ENCODE peak calls at places on chromosomes 4 and X, in six cellular contexts. J is ascending aorta, Z is fibroblast of villous mesenchyme, X is GM13976, V is endothelial cell of umbilical vein, O is GM13977. D is an unnamed sample.

GRCh38 chr4:61152433-61152832 is 47.7 kb upstream of the ADGRL3 start:
- DNase-seq in J (no peak), Z (no peak), X (no peak), V (no peak), O (no peak), D (no peak)

GRCh38 chrX:136589966-136590365 is 58.0 kb downstream of the VGLL1 start:
- DNase-seq in J (no peak), Z (peak; percentile 27), X (no peak), V (no peak), O (no peak), D (no peak)

GRCh38 chrX:115898382-115899001 is 272.1 kb upstream of the AGTR2 start:
- DNase-seq in J (no peak), Z (peak; percentile 30), X (peak; percentile 45), V (no peak), O (peak; percentile 59), D (peak; percentile 57)

GRCh38 chr4:183337833-183338232 is 15.6 kb upstream of the CLDN24 start:
- DNase-seq in J (no peak), Z (peak; percentile 13), X (no peak), V (no peak), O (no peak), D (no peak)

GRCh38 chr4:158998624-158999023 is 104.3 kb upstream of the RAPGEF2 start:
- DNase-seq in J (no peak), Z (peak; percentile 65), X (no peak), V (no peak), O (no peak), D (no peak)

GRCh38 chrX:82676386-82676785 is 831.7 kb upstream of the POU3F4 start:
- DNase-seq in J (no peak), Z (no peak), X (no peak), V (no peak), O (no peak), D (no peak)

GRCh38 chrX:13732246-13733067 is 2.0 kb downstream of the TRAPPC2 start:
- DNase-seq in J (no peak), Z (no peak), X (no peak), V (no peak), O (no peak), D (no peak)

GRCh38 chrX:8273451-8273894 is 102.4 kb upstream of the VCX2 start:
- DNase-seq in J (no peak), Z (no peak), X (no peak), V (peak; percentile 52), O (no peak), D (no peak)

GRCh38 chrX:153392642-153393321 is 8.4 kb downstream of the PNMA6E start:
- DNase-seq in J (no peak), Z (no peak), X (no peak), V (no peak), O (no peak), D (no peak)

GRCh38 chr4:173332021-173332487 is 2.1 kb downstream of the HMGB2 start:
- DNase-seq in J (no peak), Z (peak; percentile 69), X (no peak), V (peak; percentile 30), O (peak; percentile 15), D (no peak)

GRCh38 chrX:38278682-38279081 is 48.6 kb downstream of the RPGR start:
- DNase-seq in J (no peak), Z (no peak), X (no peak), V (no peak), O (no peak), D (no peak)

GRCh38 chr4:185215261-185215660 is 5.9 kb downstream of the SNX25 start:
- DNase-seq in J (no peak), Z (peak; percentile 33), X (no peak), V (no peak), O (no peak), D (no peak)

GRCh38 chrX:130772313-130773140 is 130.5 kb downstream of the ENOX2 start:
- DNase-seq in J (no peak), Z (peak; percentile 56), X (no peak), V (no peak), O (no peak), D (no peak)

GRCh38 chr4:47852121-47852520 is 14.3 kb upstream of the CORIN start:
- DNase-seq in J (no peak), Z (peak; percentile 81), X (no peak), V (peak; percentile 61), O (no peak), D (no peak)

GRCh38 chr4:177005801-177006230 is 213.1 kb upstream of the VEGFC start:
- DNase-seq in J (no peak), Z (peak; percentile 9), X (no peak), V (peak; percentile 41), O (no peak), D (no peak)

GRCh38 chr4:72568959-72569718 is at the start of gene ADAMTS3:
- DNase-seq in J (no peak), Z (peak; percentile 55), X (peak; percentile 48), V (peak; percentile 56), O (peak; percentile 47), D (peak; percentile 27)

GRCh38 chr4:78058591-78059523 is 1.7 kb downstream of the FRAS1 start:
- DNase-seq in J (no peak), Z (no peak), X (peak; percentile 39), V (peak; percentile 33), O (peak; percentile 43), D (no peak)

GRCh38 chr4:16884673-16885460 is 13.6 kb downstream of the LDB2 start:
- DNase-seq in J (no peak), Z (no peak), X (no peak), V (no peak), O (no peak), D (no peak)

GRCh38 chrX:30865020-30865419 is 24.0 kb downstream of the TAB3 start:
- DNase-seq in J (no peak), Z (no peak), X (no peak), V (no peak), O (no peak), D (no peak)

GRCh38 chr4:15003441-15003890 is 1.2 kb downstream of the CPEB2 start:
- DNase-seq in J (no peak), Z (peak; percentile 28), X (peak; percentile 61), V (no peak), O (peak; percentile 66), D (no peak)

GRCh38 chrX:153161952-153162351 is 17.1 kb upstream of the MAGEA1 start:
- DNase-seq in J (no peak), Z (no peak), X (no peak), V (no peak), O (no peak), D (no peak)

GRCh38 chrX:22952011-22952410 is 47.7 kb upstream of the DDX53 start:
- DNase-seq in J (no peak), Z (peak; percentile 22), X (no peak), V (peak; percentile 61), O (no peak), D (no peak)

GRCh38 chr4:82839624-82840023 is 41.0 kb upstream of the SCD5 start:
- DNase-seq in J (no peak), Z (peak; percentile 44), X (no peak), V (peak; percentile 79), O (no peak), D (no peak)

GRCh38 chr4:82833696-82834313 is 35.2 kb upstream of the SCD5 start:
- DNase-seq in J (no peak), Z (peak; percentile 87), X (no peak), V (peak; percentile 74), O (no peak), D (no peak)
- TF ChIP-seq CTCF in J (no peak), Z (no peak), X (no peak), V (no peak), O (no peak), D (no peak)

GRCh38 chrX:114580336-114580735 is 3.5 kb upstream of the HTR2C start:
- DNase-seq in J (no peak), Z (no peak), X (no peak), V (no peak), O (no peak), D (no peak)
- TF ChIP-seq CTCF in J (no peak), Z (peak; percentile 14), X (no peak), V (no peak), O (no peak), D (no peak)

GRCh38 chrX:27918799-27919198 is 62.5 kb downstream of the DCAF8L1 start:
- DNase-seq in J (no peak), Z (peak; percentile 17), X (no peak), V (peak; percentile 13), O (no peak), D (no peak)

GRCh38 chrX:27915617-27916016 is 65.6 kb downstream of the DCAF8L1 start:
- DNase-seq in J (no peak), Z (peak; percentile 43), X (no peak), V (peak; percentile 4), O (no peak), D (no peak)

DNA sequence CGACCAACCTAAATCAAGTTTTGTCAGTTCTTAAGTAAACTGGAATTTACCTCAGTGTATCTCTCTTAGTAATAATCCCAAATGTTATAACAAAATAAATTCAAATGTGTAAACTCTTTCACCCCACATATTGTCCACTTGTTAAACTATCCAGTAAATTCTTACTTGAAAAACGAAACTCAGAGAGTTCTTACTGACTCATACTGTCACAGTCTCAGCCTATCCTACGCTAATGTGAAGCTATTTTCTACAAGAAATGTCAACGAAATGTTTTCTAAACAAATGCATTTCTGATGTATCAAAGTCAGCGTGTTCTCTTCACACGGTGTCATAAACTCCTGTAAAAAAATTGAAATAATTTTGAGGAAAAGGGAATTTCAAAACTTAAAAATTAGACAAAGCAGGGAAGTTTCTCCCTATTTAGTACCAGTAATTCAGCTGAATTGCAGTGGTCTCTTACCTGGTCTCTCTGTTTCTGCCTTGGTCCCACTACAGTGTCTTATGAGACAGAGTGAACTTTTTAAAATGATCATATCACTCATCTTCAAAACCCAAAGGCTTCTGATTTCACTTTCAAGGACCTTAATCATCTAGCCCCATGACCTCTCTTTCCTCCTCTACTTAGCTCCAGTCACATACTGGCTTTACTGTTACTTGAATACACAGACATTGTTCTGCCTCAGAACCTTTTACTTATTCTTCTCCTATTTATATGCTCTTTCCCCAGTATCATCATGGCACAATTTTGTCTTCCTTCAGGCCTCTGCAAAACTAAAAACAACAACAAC is 63.3 kb downstream of the DCAF8L1 start:
- DNase-seq in J (no peak), Z (peak; percentile 9), X (no peak), V (no peak), O (no peak), D (no peak)
- TF ChIP-seq CTCF in J (no peak), Z (no peak), X (no peak), V (no peak), O (no peak), D (no peak)

GRCh38 chr4:128608006-128608405 is 201.5 kb upstream of the JADE1 start:
- DNase-seq in J (no peak), Z (no peak), X (no peak), V (no peak), O (no peak), D (no peak)
- TF ChIP-seq CTCF in J (no peak), Z (no peak), X (no peak), V (no peak), O (no peak), D (no peak)

GRCh38 chr4:144179152-144179739 is 38.7 kb upstream of the GYPA start:
- DNase-seq in J (no peak), Z (no peak), X (no peak), V (peak; percentile 10), O (no peak), D (no peak)
- TF ChIP-seq CTCF in J (no peak), Z (no peak), X (no peak), V (no peak), O (no peak), D (no peak)

GRCh38 chr4:53313510-53313909 is 52.4 kb downstream of the SCFD2 start:
- DNase-seq in J (no peak), Z (no peak), X (no peak), V (no peak), O (no peak), D (no peak)
- TF ChIP-seq CTCF in J (no peak), Z (peak; percentile 17), X (no peak), V (no peak), O (no peak), D (no peak)

D was measured in omental fat pad.